ENCODE peak calls at places on chromosomes 13 and 19, in ten cellular contexts. One of them, this sample, is unnamed.

GRCh38 chr13:50127017-50127725 is 111.9 kb downstream of the KCNRG start:
- DNase-seq in right atrium auricular region: no peak
- DNase-seq in right lobe of liver: peak
- DNase-seq in PC-3: no peak
- DNase-seq in upper lobe of right lung: peak
- DNase-seq in lower lobe of right lung: peak
- DNase-seq in OCI-LY7: no peak
- DNase-seq in GM23338: peak
- DNase-seq in heart left ventricle: peak
- DNase-seq in uterus: peak
- DNase-seq in this sample: no peak

GRCh38 chr19:47510516-47511127 is 4.2 kb downstream of the NAPA start:
- DNase-seq in uterus: no peak
- DNase-seq in right lobe of liver: no peak
- DNase-seq in lower lobe of right lung: no peak
- DNase-seq in heart left ventricle: peak
- DNase-seq in PC-3: no peak
- DNase-seq in OCI-LY7: peak
- DNase-seq in upper lobe of right lung: no peak
- DNase-seq in right atrium auricular region: no peak
- DNase-seq in GM23338: peak
- DNase-seq in this sample: no peak

GRCh38 chr19:1699998-1700732 is 47.8 kb upstream of the TCF3 start:
- DNase-seq in GM23338: no peak
- DNase-seq in right lobe of liver: no peak
- DNase-seq in lower lobe of right lung: no peak
- DNase-seq in uterus: no peak
- DNase-seq in OCI-LY7: no peak
- DNase-seq in PC-3: no peak
- DNase-seq in heart left ventricle: no peak
- DNase-seq in right atrium auricular region: no peak
- DNase-seq in upper lobe of right lung: no peak
- DNase-seq in this sample: no peak

GRCh38 chr13:30431269-30431950 is 9.1 kb downstream of the UBE2L5 start:
- DNase-seq in right lobe of liver: no peak
- DNase-seq in upper lobe of right lung: no peak
- DNase-seq in uterus: no peak
- DNase-seq in right atrium auricular region: no peak
- DNase-seq in GM23338: no peak
- DNase-seq in PC-3: peak
- DNase-seq in heart left ventricle: no peak
- DNase-seq in OCI-LY7: no peak
- DNase-seq in lower lobe of right lung: no peak
- DNase-seq in this sample: no peak

GRCh38 chr13:102680133-102680717 is 14.6 kb downstream of the METTL21C start:
- DNase-seq in PC-3: no peak
- DNase-seq in right lobe of liver: no peak
- DNase-seq in OCI-LY7: no peak
- DNase-seq in right atrium auricular region: no peak
- DNase-seq in upper lobe of right lung: no peak
- DNase-seq in lower lobe of right lung: no peak
- DNase-seq in GM23338: no peak
- DNase-seq in uterus: no peak
- DNase-seq in heart left ventricle: no peak
- DNase-seq in this sample: no peak

GRCh38 chr19:39194832-39195542 is 1.8 kb upstream of the NCCRP1 start:
- DNase-seq in right lobe of liver: no peak
- DNase-seq in uterus: no peak
- DNase-seq in upper lobe of right lung: no peak
- DNase-seq in PC-3: peak
- DNase-seq in OCI-LY7: no peak
- DNase-seq in heart left ventricle: no peak
- DNase-seq in right atrium auricular region: no peak
- DNase-seq in lower lobe of right lung: no peak
- DNase-seq in GM23338: no peak
- DNase-seq in this sample: no peak

GRCh38 chr19:40411958-40412499 is 1.1 kb downstream of the PRX start:
- DNase-seq in OCI-LY7: no peak
- DNase-seq in right lobe of liver: no peak
- DNase-seq in lower lobe of right lung: no peak
- DNase-seq in right atrium auricular region: no peak
- DNase-seq in GM23338: no peak
- DNase-seq in upper lobe of right lung: no peak
- DNase-seq in uterus: no peak
- DNase-seq in PC-3: no peak
- DNase-seq in heart left ventricle: peak
- DNase-seq in this sample: no peak

GRCh38 chr13:72399351-72399750 is 328.1 kb downstream of the MZT1 start:
- DNase-seq in upper lobe of right lung: no peak
- DNase-seq in PC-3: no peak
- DNase-seq in OCI-LY7: no peak
- DNase-seq in uterus: no peak
- DNase-seq in heart left ventricle: no peak
- DNase-seq in right atrium auricular region: no peak
- DNase-seq in lower lobe of right lung: no peak
- DNase-seq in GM23338: no peak
- DNase-seq in right lobe of liver: no peak
- DNase-seq in this sample: no peak

GRCh38 chr13:21336609-21337008 is 122.5 kb downstream of the ZDHHC20 start:
- DNase-seq in right lobe of liver: no peak
- DNase-seq in uterus: no peak
- DNase-seq in upper lobe of right lung: no peak
- DNase-seq in OCI-LY7: no peak
- DNase-seq in heart left ventricle: no peak
- DNase-seq in right atrium auricular region: no peak
- DNase-seq in PC-3: no peak
- DNase-seq in lower lobe of right lung: no peak
- DNase-seq in GM23338: no peak
- DNase-seq in this sample: no peak

GRCh38 chr13:24274452-24274971 is 34.9 kb upstream of the C1QTNF9 start:
- DNase-seq in upper lobe of right lung: peak
- DNase-seq in OCI-LY7: peak
- DNase-seq in heart left ventricle: peak
- DNase-seq in lower lobe of right lung: no peak
- DNase-seq in right atrium auricular region: peak
- DNase-seq in GM23338: no peak
- DNase-seq in right lobe of liver: no peak
- DNase-seq in uterus: no peak
- DNase-seq in PC-3: no peak
- DNase-seq in this sample: no peak

DNA sequence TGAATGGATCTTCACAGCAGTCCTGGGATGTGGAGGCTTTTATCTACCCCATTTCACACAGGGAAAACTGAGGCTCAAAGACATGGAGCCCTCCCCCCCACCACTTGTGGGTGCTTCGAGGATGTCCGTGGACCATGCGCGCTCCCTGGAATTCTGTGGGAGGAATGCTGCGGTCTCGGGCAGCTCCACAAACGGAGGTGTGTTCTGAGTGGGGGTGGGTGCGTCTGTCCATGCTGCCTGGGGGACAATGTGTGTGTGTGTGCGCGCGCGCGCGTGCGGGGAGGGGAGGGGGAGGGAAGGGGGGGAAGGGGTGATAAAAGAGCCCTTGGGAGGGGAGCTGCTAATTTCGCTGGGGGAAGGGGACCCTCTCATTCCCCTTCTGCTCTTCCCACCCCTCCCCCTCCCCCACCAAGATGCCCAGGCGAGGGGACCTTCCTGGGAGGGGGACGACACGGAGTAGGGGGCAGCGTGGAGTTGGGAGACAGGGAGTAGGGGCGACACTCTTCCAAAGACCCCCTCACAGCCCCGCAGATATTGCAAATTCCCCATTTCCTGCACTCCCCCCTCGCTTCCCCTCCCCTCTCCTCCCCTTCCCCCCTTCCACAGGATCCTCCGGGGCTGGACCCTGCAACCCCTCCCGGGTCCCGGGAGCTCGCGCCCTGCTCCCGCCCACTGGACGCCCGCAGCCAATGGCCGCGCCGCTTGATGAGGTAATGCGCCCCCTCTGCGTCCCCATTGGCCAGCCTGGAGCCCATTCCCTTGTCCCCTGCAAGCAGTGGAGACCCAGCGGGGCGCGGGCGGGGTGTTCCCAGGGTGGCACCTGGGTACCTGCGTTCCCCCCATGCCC is 18.9 kb upstream of the ZNRF4 start:
- DNase-seq in OCI-LY7: no peak
- DNase-seq in lower lobe of right lung: no peak
- DNase-seq in uterus: no peak
- DNase-seq in PC-3: peak
- DNase-seq in heart left ventricle: peak
- DNase-seq in right atrium auricular region: no peak
- DNase-seq in upper lobe of right lung: no peak
- DNase-seq in right lobe of liver: no peak
- DNase-seq in GM23338: peak
- DNase-seq in this sample: peak
- H3K4me3 ChIP-seq in OCI-LY7: no peak
- H3K4me3 ChIP-seq in lower lobe of right lung: no peak
- H3K4me3 ChIP-seq in uterus: no peak
- H3K4me3 ChIP-seq in PC-3: no peak
- H3K4me3 ChIP-seq in heart left ventricle: no peak
- H3K4me3 ChIP-seq in right atrium auricular region: peak
- H3K4me3 ChIP-seq in upper lobe of right lung: no peak
- H3K4me3 ChIP-seq in right lobe of liver: no peak
- H3K4me3 ChIP-seq in GM23338: peak
- H3K4me3 ChIP-seq in this sample: peak

GRCh38 chr19:37309834-37310575 is 60.9 kb upstream of the ZNF527 start:
- DNase-seq in PC-3: no peak
- DNase-seq in heart left ventricle: no peak
- DNase-seq in right atrium auricular region: no peak
- DNase-seq in uterus: no peak
- DNase-seq in right lobe of liver: no peak
- DNase-seq in GM23338: peak
- DNase-seq in OCI-LY7: peak
- DNase-seq in lower lobe of right lung: no peak
- DNase-seq in upper lobe of right lung: no peak
- DNase-seq in this sample: no peak
- TF ChIP-seq CTCF in PC-3: no peak
- TF ChIP-seq CTCF in heart left ventricle: no peak
- TF ChIP-seq CTCF in right atrium auricular region: no peak
- TF ChIP-seq CTCF in uterus: no peak
- TF ChIP-seq CTCF in right lobe of liver: no peak
- TF ChIP-seq CTCF in GM23338: peak
- TF ChIP-seq CTCF in OCI-LY7: peak
- TF ChIP-seq CTCF in lower lobe of right lung: no peak
- TF ChIP-seq CTCF in upper lobe of right lung: no peak
- TF ChIP-seq CTCF in this sample: peak

DNA sequence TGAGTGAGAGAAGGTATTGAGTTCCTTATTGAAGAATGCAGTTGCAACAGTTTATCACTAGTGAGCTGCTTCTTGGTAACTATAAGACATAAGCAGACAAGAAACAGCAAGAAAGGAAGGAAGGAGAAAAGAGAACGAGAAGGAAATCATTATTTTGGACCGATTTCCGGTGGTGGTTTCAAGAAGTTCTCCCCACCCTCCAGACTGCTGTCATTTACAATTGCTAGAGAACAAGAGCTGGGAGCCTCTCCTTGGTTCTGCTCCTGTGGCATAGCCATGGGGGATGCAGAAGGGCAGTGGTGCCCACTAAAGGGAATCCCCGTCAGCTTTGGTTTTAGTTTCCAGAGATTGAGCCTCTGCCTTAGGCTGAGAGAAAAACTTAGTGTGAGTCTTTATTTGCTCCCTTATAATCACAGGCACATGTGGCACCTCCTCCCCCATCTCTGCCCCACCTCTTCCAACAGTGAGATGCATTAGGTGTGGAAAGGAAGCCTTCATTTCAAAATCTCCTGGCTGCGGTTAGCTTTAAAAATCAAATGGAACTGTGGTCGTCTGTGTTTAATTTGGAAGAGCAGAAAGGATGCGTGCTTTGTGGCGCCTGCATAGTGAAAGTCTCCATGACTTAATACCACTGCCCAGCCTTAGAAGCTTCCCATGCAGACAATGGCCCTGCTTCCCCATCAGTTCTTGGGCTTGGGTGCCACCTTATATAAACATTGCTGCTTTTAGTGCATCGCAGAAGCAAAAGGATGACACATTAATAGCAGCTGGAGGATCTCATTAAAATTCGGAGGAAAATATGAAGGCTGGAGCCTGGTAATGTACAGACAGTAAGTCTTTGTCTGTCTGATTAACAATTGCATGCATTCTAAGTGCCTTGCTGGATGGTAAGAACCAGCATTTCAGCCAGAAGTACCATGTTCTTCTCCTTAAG is 25.0 kb downstream of the LRCH1 start:
- DNase-seq in GM23338: no peak
- DNase-seq in lower lobe of right lung: no peak
- DNase-seq in right atrium auricular region: no peak
- DNase-seq in right lobe of liver: no peak
- DNase-seq in OCI-LY7: no peak
- DNase-seq in heart left ventricle: no peak
- DNase-seq in uterus: no peak
- DNase-seq in upper lobe of right lung: no peak
- DNase-seq in PC-3: no peak
- DNase-seq in this sample: no peak
- H3K27ac ChIP-seq in GM23338: no peak
- H3K27ac ChIP-seq in lower lobe of right lung: no peak
- H3K27ac ChIP-seq in right atrium auricular region: no peak
- H3K27ac ChIP-seq in right lobe of liver: no peak
- H3K27ac ChIP-seq in OCI-LY7: no peak
- H3K27ac ChIP-seq in heart left ventricle: no peak
- H3K27ac ChIP-seq in uterus: peak
- H3K27ac ChIP-seq in upper lobe of right lung: no peak
- H3K27ac ChIP-seq in PC-3: no peak
- H3K27ac ChIP-seq in this sample: no peak

GRCh38 chr19:16831531-16831930 is 2.3 kb downstream of the SIN3B start:
- DNase-seq in GM23338: no peak
- DNase-seq in PC-3: no peak
- DNase-seq in uterus: no peak
- DNase-seq in heart left ventricle: no peak
- DNase-seq in OCI-LY7: no peak
- DNase-seq in lower lobe of right lung: no peak
- DNase-seq in right atrium auricular region: no peak
- DNase-seq in right lobe of liver: no peak
- DNase-seq in upper lobe of right lung: no peak
- DNase-seq in this sample: no peak

GRCh38 chr19:16825312-16826168 is 3.7 kb upstream of the SIN3B start:
- DNase-seq in upper lobe of right lung: no peak
- DNase-seq in uterus: peak
- DNase-seq in heart left ventricle: peak
- DNase-seq in GM23338: peak
- DNase-seq in right lobe of liver: peak
- DNase-seq in OCI-LY7: no peak
- DNase-seq in lower lobe of right lung: no peak
- DNase-seq in right atrium auricular region: peak
- DNase-seq in PC-3: no peak
- DNase-seq in this sample: peak

GRCh38 chr19:16830679-16831078 is 1.5 kb downstream of the SIN3B start:
- DNase-seq in GM23338: no peak
- DNase-seq in heart left ventricle: no peak
- DNase-seq in lower lobe of right lung: no peak
- DNase-seq in OCI-LY7: no peak
- DNase-seq in upper lobe of right lung: no peak
- DNase-seq in PC-3: no peak
- DNase-seq in uterus: no peak
- DNase-seq in right atrium auricular region: no peak
- DNase-seq in right lobe of liver: no peak
- DNase-seq in this sample: peak

GRCh38 chr19:16828990-16829821 is at the start of gene SIN3B:
- DNase-seq in OCI-LY7: peak
- DNase-seq in PC-3: peak
- DNase-seq in upper lobe of right lung: peak
- DNase-seq in right atrium auricular region: peak
- DNase-seq in GM23338: peak
- DNase-seq in lower lobe of right lung: peak
- DNase-seq in right lobe of liver: peak
- DNase-seq in uterus: peak
- DNase-seq in heart left ventricle: peak
- DNase-seq in this sample: peak

GRCh38 chr19:16829822-16830289 is 658 bp downstream of the SIN3B start:
- DNase-seq in lower lobe of right lung: no peak
- DNase-seq in right atrium auricular region: no peak
- DNase-seq in upper lobe of right lung: no peak
- DNase-seq in heart left ventricle: no peak
- DNase-seq in OCI-LY7: peak
- DNase-seq in GM23338: no peak
- DNase-seq in uterus: no peak
- DNase-seq in right lobe of liver: no peak
- DNase-seq in PC-3: no peak
- DNase-seq in this sample: no peak
- H3K4me3 ChIP-seq in lower lobe of right lung: peak
- H3K4me3 ChIP-seq in right atrium auricular region: peak
- H3K4me3 ChIP-seq in upper lobe of right lung: peak
- H3K4me3 ChIP-seq in heart left ventricle: peak
- H3K4me3 ChIP-seq in OCI-LY7: peak
- H3K4me3 ChIP-seq in GM23338: peak
- H3K4me3 ChIP-seq in uterus: peak
- H3K4me3 ChIP-seq in right lobe of liver: peak
- H3K4me3 ChIP-seq in PC-3: peak
- H3K4me3 ChIP-seq in this sample: peak